ENCODE peak calls at places on chromosomes 3 and 15, in six cellular contexts. X, Y, S, L, D and P are unnamed samples.

GRCh38 chr3:9807981-9808344 is 2.1 kb upstream of the TTLL3 start:
- DNase-seq in D (no peak), S (no peak), Y (no peak), X (no peak), L (no peak), P (no peak)

GRCh38 chr15:99955532-99955931 is 222.3 kb upstream of the LYSMD4 start:
- DNase-seq in S (no peak), L (no peak), X (no peak), Y (no peak), D (no peak), P (no peak)

GRCh38 chr15:39784125-39784524 is 1.5 kb upstream of the FSIP1 start:
- DNase-seq in X (no peak), Y (no peak), S (no peak), D (peak), L (no peak), P (no peak)

GRCh38 chr3:72679540-72680198 is 168.6 kb downstream of the SHQ1 start:
- DNase-seq in X (no peak), S (peak), L (no peak), D (no peak), Y (no peak), P (no peak)

GRCh38 chr3:3013299-3013698 is 96.9 kb downstream of the IL5RA start:
- DNase-seq in D (no peak), X (no peak), S (no peak), Y (no peak), L (no peak), P (no peak)

GRCh38 chr15:39666671-39667070 is 85.8 kb downstream of the THBS1 start:
- DNase-seq in X (no peak), D (no peak), S (no peak), Y (no peak), L (no peak), P (no peak)

GRCh38 chr3:170330366-170330765 is 27.1 kb upstream of the SKIL start:
- DNase-seq in S (peak), Y (no peak), D (no peak), L (peak), X (peak), P (no peak)

GRCh38 chr3:125037498-125038150 is 18.2 kb downstream of the HEG1 start:
- DNase-seq in D (no peak), X (no peak), S (no peak), Y (no peak), L (no peak), P (no peak)

GRCh38 chr3:141863497-141863896 is 12.9 kb upstream of the ATP1B3 start:
- DNase-seq in X (no peak), D (no peak), Y (no peak), S (no peak), L (no peak), P (no peak)

GRCh38 chr15:37361621-37362020 is 261.3 kb upstream of the MEIS2 start:
- DNase-seq in D (no peak), X (no peak), S (no peak), L (no peak), Y (no peak), P (no peak)

GRCh38 chr3:129838086-129838485 is 55.4 kb downstream of the TMCC1 start:
- DNase-seq in S (no peak), L (no peak), D (no peak), X (no peak), Y (no peak), P (no peak)

GRCh38 chr3:99384596-99384995 is 253.8 kb upstream of the COL8A1 start:
- DNase-seq in S (no peak), L (no peak), D (no peak), Y (no peak), X (no peak), P (no peak)